ENCODE peak calls at places on chromosomes 4 and X, in ten cellular contexts. One of them, this sample, is unnamed.

GRCh38 chr4:87559090-87559837 is 30.1 kb upstream of the SPARCL1 start:
- DNase-seq in left cardiac atrium: no peak
- DNase-seq in stimulated activated CD4-positive, alpha-beta T cell treated with anti-CD3 and anti-CD28 coated beads, Interleukin-15, amount 100 ng/mL, for 1 hour: no peak
- DNase-seq in cerebellar cortex: peak; percentile 76
- DNase-seq in activated T-cell treated with anti-CD3 and anti-CD28 coated beads, Interleukin-2, amount 50 U/mL, for 72 hours: peak; percentile 62
- DNase-seq in activated T-helper 1 cell treated with anti-CD3 and anti-CD28 coated beads, Interleukin-2, amount 50 U/mL, for 16 hours: no peak
- DNase-seq in GM13976: no peak
- DNase-seq in activated naive CD4-positive, alpha-beta T cell treated with anti-CD3 and anti-CD28 coated beads for 36 hours: peak; percentile 73
- DNase-seq in colonic mucosa: no peak
- DNase-seq in kidney tubule cell: peak; percentile 13
- DNase-seq in this sample: no peak

GRCh38 chrX:134711135-134711941 is 53.1 kb upstream of the PLAC1 start:
- DNase-seq in left cardiac atrium: no peak
- DNase-seq in stimulated activated CD4-positive, alpha-beta T cell treated with anti-CD3 and anti-CD28 coated beads, Interleukin-15, amount 100 ng/mL, for 1 hour: no peak
- DNase-seq in cerebellar cortex: no peak
- DNase-seq in activated T-cell treated with anti-CD3 and anti-CD28 coated beads, Interleukin-2, amount 50 U/mL, for 72 hours: no peak
- DNase-seq in activated T-helper 1 cell treated with anti-CD3 and anti-CD28 coated beads, Interleukin-2, amount 50 U/mL, for 16 hours: no peak
- DNase-seq in GM13976: no peak
- DNase-seq in activated naive CD4-positive, alpha-beta T cell treated with anti-CD3 and anti-CD28 coated beads for 36 hours: no peak
- DNase-seq in colonic mucosa: no peak
- DNase-seq in kidney tubule cell: no peak
- DNase-seq in this sample: no peak

GRCh38 chr4:100796333-100796732 is 278.5 kb upstream of the EMCN start:
- DNase-seq in left cardiac atrium: no peak
- DNase-seq in stimulated activated CD4-positive, alpha-beta T cell treated with anti-CD3 and anti-CD28 coated beads, Interleukin-15, amount 100 ng/mL, for 1 hour: no peak
- DNase-seq in cerebellar cortex: peak; percentile 97
- DNase-seq in activated T-cell treated with anti-CD3 and anti-CD28 coated beads, Interleukin-2, amount 50 U/mL, for 72 hours: no peak
- DNase-seq in activated T-helper 1 cell treated with anti-CD3 and anti-CD28 coated beads, Interleukin-2, amount 50 U/mL, for 16 hours: no peak
- DNase-seq in GM13976: no peak
- DNase-seq in activated naive CD4-positive, alpha-beta T cell treated with anti-CD3 and anti-CD28 coated beads for 36 hours: no peak
- DNase-seq in colonic mucosa: no peak
- DNase-seq in kidney tubule cell: no peak
- DNase-seq in this sample: no peak

GRCh38 chrX:133838761-133839676 is 146.4 kb downstream of the GPC3 start:
- DNase-seq in left cardiac atrium: no peak
- DNase-seq in stimulated activated CD4-positive, alpha-beta T cell treated with anti-CD3 and anti-CD28 coated beads, Interleukin-15, amount 100 ng/mL, for 1 hour: no peak
- DNase-seq in cerebellar cortex: peak; percentile 50
- DNase-seq in activated T-cell treated with anti-CD3 and anti-CD28 coated beads, Interleukin-2, amount 50 U/mL, for 72 hours: peak; percentile 36
- DNase-seq in activated T-helper 1 cell treated with anti-CD3 and anti-CD28 coated beads, Interleukin-2, amount 50 U/mL, for 16 hours: no peak
- DNase-seq in GM13976: peak; percentile 22
- DNase-seq in activated naive CD4-positive, alpha-beta T cell treated with anti-CD3 and anti-CD28 coated beads for 36 hours: peak; percentile 45
- DNase-seq in colonic mucosa: peak; percentile 50
- DNase-seq in kidney tubule cell: peak; percentile 35
- DNase-seq in this sample: peak; percentile 31

GRCh38 chr4:8330821-8331566 is 61.4 kb downstream of the HTRA3 start:
- DNase-seq in left cardiac atrium: peak; percentile 68
- DNase-seq in stimulated activated CD4-positive, alpha-beta T cell treated with anti-CD3 and anti-CD28 coated beads, Interleukin-15, amount 100 ng/mL, for 1 hour: no peak
- DNase-seq in cerebellar cortex: no peak
- DNase-seq in activated T-cell treated with anti-CD3 and anti-CD28 coated beads, Interleukin-2, amount 50 U/mL, for 72 hours: no peak
- DNase-seq in activated T-helper 1 cell treated with anti-CD3 and anti-CD28 coated beads, Interleukin-2, amount 50 U/mL, for 16 hours: peak; percentile 1
- DNase-seq in GM13976: no peak
- DNase-seq in activated naive CD4-positive, alpha-beta T cell treated with anti-CD3 and anti-CD28 coated beads for 36 hours: no peak
- DNase-seq in colonic mucosa: no peak
- DNase-seq in kidney tubule cell: no peak
- DNase-seq in this sample: no peak

GRCh38 chrX:11261260-11261659 is 32.0 kb upstream of the AMELX start:
- DNase-seq in left cardiac atrium: no peak
- DNase-seq in stimulated activated CD4-positive, alpha-beta T cell treated with anti-CD3 and anti-CD28 coated beads, Interleukin-15, amount 100 ng/mL, for 1 hour: no peak
- DNase-seq in cerebellar cortex: no peak
- DNase-seq in activated T-cell treated with anti-CD3 and anti-CD28 coated beads, Interleukin-2, amount 50 U/mL, for 72 hours: no peak
- DNase-seq in activated T-helper 1 cell treated with anti-CD3 and anti-CD28 coated beads, Interleukin-2, amount 50 U/mL, for 16 hours: no peak
- DNase-seq in GM13976: no peak
- DNase-seq in activated naive CD4-positive, alpha-beta T cell treated with anti-CD3 and anti-CD28 coated beads for 36 hours: no peak
- DNase-seq in colonic mucosa: no peak
- DNase-seq in kidney tubule cell: peak; percentile 52
- DNase-seq in this sample: peak; percentile 46

GRCh38 chr4:152640058-152640921 is 39.5 kb downstream of the TMEM154 start:
- DNase-seq in left cardiac atrium: no peak
- DNase-seq in stimulated activated CD4-positive, alpha-beta T cell treated with anti-CD3 and anti-CD28 coated beads, Interleukin-15, amount 100 ng/mL, for 1 hour: no peak
- DNase-seq in cerebellar cortex: peak; percentile 38
- DNase-seq in activated T-cell treated with anti-CD3 and anti-CD28 coated beads, Interleukin-2, amount 50 U/mL, for 72 hours: no peak
- DNase-seq in activated T-helper 1 cell treated with anti-CD3 and anti-CD28 coated beads, Interleukin-2, amount 50 U/mL, for 16 hours: no peak
- DNase-seq in GM13976: no peak
- DNase-seq in activated naive CD4-positive, alpha-beta T cell treated with anti-CD3 and anti-CD28 coated beads for 36 hours: no peak
- DNase-seq in colonic mucosa: no peak
- DNase-seq in kidney tubule cell: peak; percentile 18
- DNase-seq in this sample: peak; percentile 23

GRCh38 chrX:124426824-124427223 is 80.5 kb downstream of the SH2D1A start:
- DNase-seq in left cardiac atrium: no peak
- DNase-seq in stimulated activated CD4-positive, alpha-beta T cell treated with anti-CD3 and anti-CD28 coated beads, Interleukin-15, amount 100 ng/mL, for 1 hour: no peak
- DNase-seq in cerebellar cortex: no peak
- DNase-seq in activated T-cell treated with anti-CD3 and anti-CD28 coated beads, Interleukin-2, amount 50 U/mL, for 72 hours: no peak
- DNase-seq in activated T-helper 1 cell treated with anti-CD3 and anti-CD28 coated beads, Interleukin-2, amount 50 U/mL, for 16 hours: no peak
- DNase-seq in GM13976: no peak
- DNase-seq in activated naive CD4-positive, alpha-beta T cell treated with anti-CD3 and anti-CD28 coated beads for 36 hours: no peak
- DNase-seq in colonic mucosa: no peak
- DNase-seq in kidney tubule cell: peak; percentile 33
- DNase-seq in this sample: no peak

GRCh38 chrX:40484408-40485091 is 96.2 kb upstream of the ATP6AP2 start:
- DNase-seq in left cardiac atrium: no peak
- DNase-seq in stimulated activated CD4-positive, alpha-beta T cell treated with anti-CD3 and anti-CD28 coated beads, Interleukin-15, amount 100 ng/mL, for 1 hour: no peak
- DNase-seq in cerebellar cortex: no peak
- DNase-seq in activated T-cell treated with anti-CD3 and anti-CD28 coated beads, Interleukin-2, amount 50 U/mL, for 72 hours: no peak
- DNase-seq in activated T-helper 1 cell treated with anti-CD3 and anti-CD28 coated beads, Interleukin-2, amount 50 U/mL, for 16 hours: no peak
- DNase-seq in GM13976: no peak
- DNase-seq in activated naive CD4-positive, alpha-beta T cell treated with anti-CD3 and anti-CD28 coated beads for 36 hours: no peak
- DNase-seq in colonic mucosa: no peak
- DNase-seq in kidney tubule cell: no peak
- DNase-seq in this sample: no peak

GRCh38 chr4:3529363-3529762 is 2.9 kb downstream of the LRPAP1 start:
- DNase-seq in left cardiac atrium: peak; percentile 59
- DNase-seq in stimulated activated CD4-positive, alpha-beta T cell treated with anti-CD3 and anti-CD28 coated beads, Interleukin-15, amount 100 ng/mL, for 1 hour: no peak
- DNase-seq in cerebellar cortex: no peak
- DNase-seq in activated T-cell treated with anti-CD3 and anti-CD28 coated beads, Interleukin-2, amount 50 U/mL, for 72 hours: no peak
- DNase-seq in activated T-helper 1 cell treated with anti-CD3 and anti-CD28 coated beads, Interleukin-2, amount 50 U/mL, for 16 hours: no peak
- DNase-seq in GM13976: no peak
- DNase-seq in activated naive CD4-positive, alpha-beta T cell treated with anti-CD3 and anti-CD28 coated beads for 36 hours: no peak
- DNase-seq in colonic mucosa: no peak
- DNase-seq in kidney tubule cell: no peak
- DNase-seq in this sample: no peak

This sample was measured in foreskin melanocyte.